ENCODE peak calls at places on chromosomes 6 and 20, in four cellular contexts. H, R, U and J are unnamed samples.

GRCh38 chr20:18588554-18589043 is 745 bp downstream of the DTD1 start:
- DNase-seq in R (no peak), H (no peak), U (no peak), J (no peak)

GRCh38 chr6:85464722-85465150 is 14.9 kb downstream of the NT5E start:
- DNase-seq in U (no peak), R (no peak), H (no peak), J (no peak)

GRCh38 chr20:62258499-62259293 is 20.4 kb downstream of the OSBPL2 start:
- DNase-seq in H (no peak), R (no peak), U (no peak), J (no peak)

GRCh38 chr20:5735845-5736530 is 14.2 kb upstream of the SHLD1 start:
- DNase-seq in H (no peak), U (no peak), R (no peak), J (no peak)

GRCh38 chr6:135310291-135310690 is 129.2 kb downstream of the MYB start:
- DNase-seq in H (no peak), U (no peak), R (no peak), J (no peak)

GRCh38 chr6:144898052-144898689 is 613.0 kb downstream of the UTRN start:
- DNase-seq in R (no peak), U (no peak), H (no peak), J (no peak)

GRCh38 chr20:46362931-46363872 is 43.2 kb downstream of the ELMO2 start:
- DNase-seq in R (no peak), H (no peak), U (no peak), J (peak)

GRCh38 chr6:165848099-165848461 is 185.0 kb upstream of the PDE10A start:
- DNase-seq in H (no peak), R (no peak), U (no peak), J (no peak)

GRCh38 chr20:38628580-38629470 is 27.2 kb downstream of the ARHGAP40 start:
- DNase-seq in R (no peak), U (no peak), H (no peak), J (no peak)

GRCh38 chr6:85449818-85450577 is at the start of gene NT5E:
- DNase-seq in R (peak), U (no peak), H (peak), J (no peak)

GRCh38 chr6:13485923-13486557 is 1.4 kb downstream of the GFOD1 start:
- DNase-seq in H (peak), U (peak), R (peak), J (no peak)

GRCh38 chr6:140285471-140285870 is 911.0 kb upstream of the CITED2 start:
- DNase-seq in U (no peak), H (no peak), R (no peak), J (no peak)
- TF ChIP-seq FOXK2 in U (no peak), H (no peak), R (no peak), J (no peak)

DNA sequence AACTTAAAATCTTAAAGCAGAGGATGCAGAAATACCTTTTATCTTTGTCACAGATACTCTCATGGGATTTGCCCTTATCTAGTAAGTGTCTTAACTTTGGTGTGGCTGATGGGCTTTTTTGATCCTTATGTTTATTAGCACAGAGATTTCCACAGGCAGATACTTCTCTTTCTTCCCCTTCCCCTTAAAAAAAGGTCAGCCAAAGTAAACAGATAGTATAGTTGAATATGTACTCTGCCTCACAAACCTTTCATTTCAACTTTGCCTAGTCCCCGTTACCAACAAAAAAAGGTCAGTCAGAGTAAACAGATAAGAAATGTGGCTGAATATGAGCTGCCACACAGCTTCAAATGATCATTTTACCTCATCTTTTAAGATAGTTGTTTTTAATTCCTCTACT is 34.2 kb upstream of the SLC35D3 start:
- DNase-seq in R (peak), H (no peak), U (no peak), J (no peak)
- TF ChIP-seq FOXK2 in R (no peak), H (no peak), U (no peak), J (no peak)

GRCh38 chr6:89299451-89299850 is 15.6 kb downstream of the GABRR2 start:
- DNase-seq in H (peak), U (no peak), R (no peak), J (no peak)
- TF ChIP-seq FOXK2 in H (no peak), U (no peak), R (no peak), J (no peak)

GRCh38 chr20:23634985-23635767 is 2.6 kb downstream of the CST3 start:
- DNase-seq in U (no peak), H (no peak), R (no peak), J (no peak)
- TF ChIP-seq FOXK2 in U (no peak), H (no peak), R (no peak), J (no peak)

GRCh38 chr6:36805107-36805797 is 34.0 kb downstream of the CPNE5 start:
- DNase-seq in U (no peak), R (no peak), H (no peak), J (no peak)
- TF ChIP-seq FOXK2 in U (no peak), R (no peak), H (no peak), J (no peak)

GRCh38 chr6:129623008-129623732 is 86.8 kb downstream of the ARHGAP18 start:
- DNase-seq in U (no peak), R (no peak), H (no peak), J (no peak)

GRCh38 chr6:129620234-129620610 is 89.8 kb downstream of the ARHGAP18 start:
- DNase-seq in R (no peak), U (no peak), H (no peak), J (no peak)

GRCh38 chr6:129624488-129624887 is 85.5 kb downstream of the ARHGAP18 start:
- DNase-seq in U (no peak), R (no peak), H (no peak), J (no peak)

GRCh38 chr6:129619579-129620233 is 90.3 kb downstream of the ARHGAP18 start:
- DNase-seq in U (no peak), R (no peak), H (no peak), J (no peak)

DNA sequence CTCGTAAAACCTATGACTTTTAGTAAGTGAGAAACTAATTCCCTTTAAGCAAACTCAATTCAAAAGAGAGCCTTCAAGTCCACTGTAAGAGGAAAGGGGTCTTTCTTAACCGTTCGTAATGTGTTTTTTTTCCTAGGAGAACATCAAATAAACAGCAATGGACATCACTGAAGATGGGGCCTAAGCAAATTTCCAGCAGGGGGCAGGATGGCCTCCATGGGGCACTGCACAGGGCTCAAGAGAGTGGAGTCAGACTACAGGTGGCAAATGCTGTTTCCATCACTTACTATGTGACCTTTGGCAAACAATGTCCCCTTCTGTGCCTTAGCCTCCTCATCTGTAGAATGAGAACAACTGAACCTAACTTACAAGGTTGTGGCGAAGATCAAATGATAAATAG is 88.7 kb downstream of the ARHGAP18 start:
- DNase-seq in R (peak), H (no peak), U (no peak), J (no peak)
- TF ChIP-seq FOXK2 in R (no peak), H (no peak), U (no peak), J (no peak)

DNA sequence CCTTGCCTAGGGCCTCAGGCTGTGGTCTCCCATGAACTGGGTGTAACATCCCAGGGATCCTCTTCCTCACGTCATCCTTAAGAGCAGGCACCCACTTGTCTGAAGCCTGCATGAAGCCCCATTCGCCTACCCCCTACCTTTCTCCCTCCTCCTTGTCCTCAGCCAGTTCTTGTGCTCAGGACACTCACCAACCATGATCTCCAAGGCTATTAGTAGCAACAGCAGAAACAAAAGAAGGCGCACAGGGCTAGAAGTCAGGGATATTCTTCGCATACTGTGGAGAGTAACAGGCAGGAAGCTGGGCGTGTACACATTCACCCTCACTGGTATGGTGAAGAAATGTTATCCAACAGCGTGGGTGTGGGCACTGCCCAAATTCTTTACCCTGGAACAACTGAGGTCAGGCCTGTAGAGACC is 7.3 kb downstream of the RAET1E start:
- DNase-seq in U (no peak), R (no peak), H (peak), J (no peak)
- TF ChIP-seq FOXK2 in U (no peak), R (no peak), H (no peak), J (no peak)